ENCODE peak calls at places on chromosomes 4 and X, in nine cellular contexts. U is uterus, Z is cardiac fibroblast, B is ovary, N is cardiac muscle cell, D is heart left ventricle, W is PC-3, H is lower lobe of right lung, C is pancreas. K is an unnamed sample.

GRCh38 chr4:139606600-139607301 is 50.7 kb upstream of the SETD7 start:
- DNase-seq in W (peak), U (no peak), B (no peak), D (no peak), N (peak), H (no peak), Z (peak), C (no peak), K (no peak)

GRCh38 chrX:52425710-52426245 is 57.0 kb downstream of the XAGE2 start:
- DNase-seq in N (peak), W (no peak), Z (peak), B (no peak), C (no peak), U (no peak), D (no peak), H (no peak), K (no peak)

GRCh38 chrX:155056877-155057792 is 13.8 kb downstream of the CMC4 start:
- DNase-seq in U (peak), C (peak), W (peak), Z (peak), D (peak), B (peak), N (peak), H (peak), K (peak)

GRCh38 chrX:50978920-50979660 is 68.6 kb downstream of the BMP15 start:
- DNase-seq in N (no peak), C (no peak), H (no peak), B (no peak), Z (no peak), U (peak), W (no peak), D (peak), K (no peak)

GRCh38 chrX:76126851-76127250 is 46.0 kb upstream of the PBDC1 start:
- DNase-seq in D (no peak), N (no peak), U (no peak), Z (no peak), W (no peak), H (no peak), B (no peak), C (no peak), K (no peak)

GRCh38 chr4:151236036-151236435 is 40.9 kb upstream of the PRSS48 start:
- DNase-seq in Z (no peak), C (no peak), W (no peak), H (no peak), B (no peak), U (no peak), D (no peak), N (no peak), K (no peak)

GRCh38 chr4:6177587-6178197 is 22.7 kb downstream of the JAKMIP1 start:
- DNase-seq in N (no peak), H (no peak), D (no peak), W (no peak), U (no peak), C (peak), B (no peak), Z (no peak), K (no peak)

GRCh38 chrX:8749697-8750096 is 17.8 kb upstream of the ANOS1 start:
- DNase-seq in B (no peak), Z (no peak), U (no peak), D (no peak), C (no peak), H (no peak), W (no peak), N (no peak), K (no peak)

GRCh38 chrX:68929332-68930150 is 100.7 kb downstream of the EFNB1 start:
- DNase-seq in Z (peak), B (peak), N (peak), W (peak), U (peak), D (peak), H (no peak), C (no peak), K (peak)

GRCh38 chr4:143399113-143399949 is 62.7 kb downstream of the GAB1 start:
- DNase-seq in B (no peak), D (no peak), C (no peak), N (peak), W (peak), Z (peak), H (no peak), U (no peak), K (no peak)
- TF ChIP-seq CTCF in B (peak), D (peak), C (peak), N (peak), W (peak), Z (peak), H (peak), U (peak), K (peak)

DNA sequence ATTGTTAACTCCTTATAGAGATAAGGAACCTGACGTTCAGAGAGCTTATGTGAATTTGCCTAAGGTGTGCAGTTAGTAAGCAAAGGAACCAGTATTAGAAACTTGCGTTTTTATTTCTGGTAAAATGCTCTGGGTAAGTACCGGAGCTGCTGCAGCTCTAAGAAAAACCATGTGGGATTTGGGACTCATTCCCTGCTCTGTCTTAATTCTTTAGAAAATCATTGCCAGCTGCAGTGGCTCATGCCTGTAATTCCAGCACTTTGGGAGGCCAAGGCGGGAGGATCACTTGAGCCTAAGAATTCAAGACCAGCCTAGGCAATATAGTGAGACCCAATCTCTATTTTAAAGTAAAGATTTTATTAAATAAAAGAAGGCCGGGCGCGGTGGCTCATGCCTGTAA is 5.7 kb downstream of the CCKAR start:
- DNase-seq in D (no peak), W (no peak), B (no peak), H (no peak), C (no peak), U (no peak), Z (no peak), N (no peak), K (no peak)
- H3K4me3 ChIP-seq in D (no peak), W (no peak), B (no peak), H (no peak), C (no peak), U (no peak), Z (no peak), N (no peak), K (no peak)

GRCh38 chr4:83771113-83771705 is 235.3 kb downstream of the GPAT3 start:
- DNase-seq in Z (peak), W (peak), B (peak), U (no peak), H (peak), D (peak), N (peak), C (peak), K (peak)
- TF ChIP-seq CTCF in Z (peak), W (peak), B (no peak), U (no peak), H (peak), D (no peak), N (peak), C (peak), K (peak)

GRCh38 chr4:176782794-176783193 is 9.9 kb downstream of the VEGFC start:
- DNase-seq in U (no peak), H (no peak), B (no peak), Z (no peak), D (no peak), W (no peak), C (no peak), N (no peak), K (no peak)
- H3K4me3 ChIP-seq in U (no peak), H (no peak), B (no peak), Z (no peak), D (no peak), W (peak), C (no peak), N (no peak), K (peak)

DNA sequence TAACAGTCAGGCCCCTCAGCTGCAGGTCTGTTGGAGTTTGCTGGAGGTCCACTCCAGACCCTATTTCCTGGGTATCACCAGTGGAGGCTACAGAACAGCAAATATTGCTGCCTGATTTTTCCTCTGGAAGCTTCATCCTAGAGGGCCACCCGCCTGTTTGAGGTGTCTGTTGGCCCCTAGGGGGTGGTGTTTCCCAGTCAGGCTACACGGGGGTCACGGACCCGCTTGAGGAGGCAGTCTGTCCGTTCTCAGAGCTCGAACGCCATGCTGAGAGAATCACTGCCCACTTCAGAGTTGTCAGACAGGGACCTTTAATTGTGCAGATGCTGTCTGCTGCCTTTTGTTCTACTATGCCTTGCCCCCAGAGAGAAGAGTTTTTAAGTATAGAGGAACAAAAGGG is 160.8 kb downstream of the DKK2 start:
- DNase-seq in D (no peak), N (no peak), U (no peak), C (peak), Z (no peak), B (no peak), W (no peak), H (no peak), K (no peak)
- TF ChIP-seq CTCF in D (no peak), N (no peak), U (no peak), C (no peak), Z (no peak), B (no peak), W (no peak), H (no peak), K (no peak)

K was measured in AG04450.